ENCODE peak calls at places on chromosomes 3 and 15, in six cellular contexts. One of them, this sample, is unnamed.

GRCh38 chr15:64810499-64811326 is 14.7 kb downstream of the PIF1 start:
- DNase-seq in GM23338: peak
- DNase-seq in suprapubic skin: no peak
- DNase-seq in transverse colon: no peak
- DNase-seq in sigmoid colon: no peak
- DNase-seq in GM12878: no peak
- DNase-seq in this sample: no peak

GRCh38 chr3:138047596-138048195 is 37.7 kb downstream of the CLDN18 start:
- DNase-seq in GM23338: no peak
- DNase-seq in suprapubic skin: no peak
- DNase-seq in transverse colon: no peak
- DNase-seq in sigmoid colon: no peak
- DNase-seq in GM12878: no peak
- DNase-seq in this sample: no peak

GRCh38 chr15:23866832-23867231 is 179.7 kb upstream of the NDN start:
- DNase-seq in GM23338: peak
- DNase-seq in suprapubic skin: no peak
- DNase-seq in transverse colon: no peak
- DNase-seq in sigmoid colon: no peak
- DNase-seq in GM12878: no peak
- DNase-seq in this sample: no peak

GRCh38 chr3:110738531-110738930 is 333.1 kb upstream of the NECTIN3 start:
- DNase-seq in GM23338: no peak
- DNase-seq in suprapubic skin: no peak
- DNase-seq in transverse colon: no peak
- DNase-seq in sigmoid colon: no peak
- DNase-seq in GM12878: no peak
- DNase-seq in this sample: no peak

GRCh38 chr3:187888658-187889057 is 143.4 kb upstream of the BCL6 start:
- DNase-seq in GM23338: no peak
- DNase-seq in suprapubic skin: no peak
- DNase-seq in transverse colon: no peak
- DNase-seq in sigmoid colon: no peak
- DNase-seq in GM12878: no peak
- DNase-seq in this sample: no peak

GRCh38 chr3:133169669-133170068 is 131.5 kb downstream of the TMEM108 start:
- DNase-seq in GM23338: no peak
- DNase-seq in suprapubic skin: no peak
- DNase-seq in transverse colon: no peak
- DNase-seq in sigmoid colon: no peak
- DNase-seq in GM12878: no peak
- DNase-seq in this sample: no peak

GRCh38 chr3:141379250-141379872 is 11.1 kb downstream of the ZBTB38 start:
- DNase-seq in GM23338: no peak
- DNase-seq in suprapubic skin: no peak
- DNase-seq in transverse colon: no peak
- DNase-seq in sigmoid colon: no peak
- DNase-seq in GM12878: peak
- DNase-seq in this sample: no peak

GRCh38 chr3:176971613-176972174 is 225.6 kb downstream of the TBL1XR1 start:
- DNase-seq in GM23338: no peak
- DNase-seq in suprapubic skin: no peak
- DNase-seq in transverse colon: no peak
- DNase-seq in sigmoid colon: no peak
- DNase-seq in GM12878: no peak
- DNase-seq in this sample: no peak

GRCh38 chr15:34795267-34796081 is at the start of gene ACTC1:
- DNase-seq in GM23338: peak
- DNase-seq in suprapubic skin: no peak
- DNase-seq in transverse colon: no peak
- DNase-seq in sigmoid colon: peak
- DNase-seq in GM12878: no peak
- DNase-seq in this sample: no peak

GRCh38 chr15:81589671-81590070 is 215.7 kb upstream of the TMC3 start:
- DNase-seq in GM23338: no peak
- DNase-seq in suprapubic skin: no peak
- DNase-seq in transverse colon: no peak
- DNase-seq in sigmoid colon: no peak
- DNase-seq in GM12878: no peak
- DNase-seq in this sample: no peak

GRCh38 chr3:167615030-167615429 is 38.7 kb downstream of the WDR49 start:
- DNase-seq in GM23338: no peak
- DNase-seq in suprapubic skin: no peak
- DNase-seq in transverse colon: no peak
- DNase-seq in sigmoid colon: no peak
- DNase-seq in GM12878: no peak
- DNase-seq in this sample: no peak

GRCh38 chr15:25830844-25831443 is 32.2 kb downstream of the ATP10A start:
- DNase-seq in GM23338: no peak
- DNase-seq in suprapubic skin: peak
- DNase-seq in transverse colon: peak
- DNase-seq in sigmoid colon: peak
- DNase-seq in GM12878: no peak
- DNase-seq in this sample: peak

GRCh38 chr3:160003520-160004128 is 15.0 kb downstream of the IL12A start:
- DNase-seq in GM23338: peak
- DNase-seq in suprapubic skin: no peak
- DNase-seq in transverse colon: peak
- DNase-seq in sigmoid colon: peak
- DNase-seq in GM12878: no peak
- DNase-seq in this sample: no peak

GRCh38 chr3:119613872-119614271 is 16.2 kb downstream of the PLA1A start:
- DNase-seq in GM23338: no peak
- DNase-seq in suprapubic skin: no peak
- DNase-seq in transverse colon: no peak
- DNase-seq in sigmoid colon: no peak
- DNase-seq in GM12878: no peak
- DNase-seq in this sample: no peak

GRCh38 chr3:196202516-196202970 is 8.7 kb downstream of the ZDHHC19 start:
- DNase-seq in GM23338: peak
- DNase-seq in suprapubic skin: peak
- DNase-seq in transverse colon: peak
- DNase-seq in sigmoid colon: peak
- DNase-seq in GM12878: no peak
- DNase-seq in this sample: no peak

GRCh38 chr15:33089878-33090757 is 104.4 kb downstream of the FMN1 start:
- DNase-seq in GM23338: no peak
- DNase-seq in suprapubic skin: no peak
- DNase-seq in transverse colon: peak
- DNase-seq in sigmoid colon: no peak
- DNase-seq in GM12878: no peak
- DNase-seq in this sample: no peak

GRCh38 chr15:84773716-84774115 is 25.3 kb downstream of the ZNF592 start:
- DNase-seq in GM23338: no peak
- DNase-seq in suprapubic skin: no peak
- DNase-seq in transverse colon: no peak
- DNase-seq in sigmoid colon: no peak
- DNase-seq in GM12878: no peak
- DNase-seq in this sample: no peak

GRCh38 chr15:25422021-25422420 is 16.8 kb downstream of the UBE3A start:
- DNase-seq in GM23338: no peak
- DNase-seq in suprapubic skin: no peak
- DNase-seq in transverse colon: no peak
- DNase-seq in sigmoid colon: no peak
- DNase-seq in GM12878: no peak
- DNase-seq in this sample: no peak

GRCh38 chr15:67405208-67406191 is 115.4 kb upstream of the C15orf61 start:
- DNase-seq in GM23338: no peak
- DNase-seq in suprapubic skin: no peak
- DNase-seq in transverse colon: no peak
- DNase-seq in sigmoid colon: no peak
- DNase-seq in GM12878: no peak
- DNase-seq in this sample: no peak

GRCh38 chr3:191139771-191140170 is 59.3 kb upstream of the OSTN start:
- DNase-seq in GM23338: no peak
- DNase-seq in suprapubic skin: no peak
- DNase-seq in transverse colon: no peak
- DNase-seq in sigmoid colon: no peak
- DNase-seq in GM12878: no peak
- DNase-seq in this sample: no peak

GRCh38 chr3:85003479-85003878 is 44.7 kb downstream of the CADM2 start:
- DNase-seq in GM23338: no peak
- DNase-seq in suprapubic skin: no peak
- DNase-seq in transverse colon: no peak
- DNase-seq in sigmoid colon: no peak
- DNase-seq in GM12878: no peak
- DNase-seq in this sample: no peak

GRCh38 chr3:70992557-70992956 is 591.0 kb downstream of the FOXP1 start:
- DNase-seq in GM23338: no peak
- DNase-seq in suprapubic skin: no peak
- DNase-seq in transverse colon: no peak
- DNase-seq in sigmoid colon: no peak
- DNase-seq in GM12878: no peak
- DNase-seq in this sample: no peak

GRCh38 chr3:99681976-99682375 is 43.6 kb downstream of the COL8A1 start:
- DNase-seq in GM23338: no peak
- DNase-seq in suprapubic skin: no peak
- DNase-seq in transverse colon: no peak
- DNase-seq in sigmoid colon: no peak
- DNase-seq in GM12878: no peak
- DNase-seq in this sample: no peak

GRCh38 chr3:184691397-184692131 is 20.3 kb downstream of the MAGEF1 start:
- DNase-seq in GM23338: no peak
- DNase-seq in suprapubic skin: no peak
- DNase-seq in transverse colon: no peak
- DNase-seq in sigmoid colon: peak
- DNase-seq in GM12878: no peak
- DNase-seq in this sample: no peak

GRCh38 chr15:32898991-32899613 is 181.3 kb downstream of the GREM1 start:
- DNase-seq in GM23338: peak
- DNase-seq in suprapubic skin: no peak
- DNase-seq in transverse colon: peak
- DNase-seq in sigmoid colon: no peak
- DNase-seq in GM12878: no peak
- DNase-seq in this sample: no peak

DNA sequence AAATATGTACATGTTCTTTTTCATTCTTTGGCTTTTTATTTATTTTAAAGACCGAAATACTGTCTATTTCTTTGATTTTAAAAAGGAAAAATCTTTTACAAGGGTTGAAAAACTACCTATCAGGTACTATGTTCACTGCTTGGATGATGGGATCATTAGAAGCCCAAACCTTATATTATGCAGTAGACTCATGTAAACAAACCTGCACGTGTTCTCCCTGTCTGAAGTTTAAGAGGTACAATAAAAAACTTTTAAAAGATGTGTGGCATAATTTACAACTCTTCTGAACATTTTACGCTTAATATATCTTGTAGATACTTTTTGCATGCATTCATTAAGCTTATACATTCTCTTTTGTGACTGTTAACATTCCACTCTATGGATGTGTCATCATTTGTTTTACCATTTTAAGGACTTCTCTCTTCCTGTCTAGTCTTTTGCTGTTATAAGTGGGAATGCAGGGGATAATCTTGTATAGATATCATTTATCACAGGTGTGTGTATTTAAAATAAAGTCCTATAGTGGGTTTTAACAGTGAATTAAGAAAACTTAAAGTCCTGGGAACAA is 6.2 kb downstream of the MGA start:
- DNase-seq in GM23338: no peak
- DNase-seq in suprapubic skin: no peak
- DNase-seq in transverse colon: no peak
- DNase-seq in sigmoid colon: no peak
- DNase-seq in GM12878: no peak
- DNase-seq in this sample: no peak
- TF ChIP-seq POLR2AphosphoS5 in GM23338: no peak
- TF ChIP-seq POLR2AphosphoS5 in suprapubic skin: no peak
- TF ChIP-seq POLR2AphosphoS5 in transverse colon: no peak
- TF ChIP-seq POLR2AphosphoS5 in sigmoid colon: no peak
- TF ChIP-seq POLR2AphosphoS5 in GM12878: no peak
- TF ChIP-seq POLR2AphosphoS5 in this sample: no peak

GRCh38 chr3:32421185-32421584 is 29.5 kb downstream of the CMTM7 start:
- DNase-seq in GM23338: no peak
- DNase-seq in suprapubic skin: no peak
- DNase-seq in transverse colon: no peak
- DNase-seq in sigmoid colon: no peak
- DNase-seq in GM12878: no peak
- DNase-seq in this sample: no peak
- H3K4me3 ChIP-seq in GM23338: no peak
- H3K4me3 ChIP-seq in suprapubic skin: no peak
- H3K4me3 ChIP-seq in transverse colon: no peak
- H3K4me3 ChIP-seq in sigmoid colon: no peak
- H3K4me3 ChIP-seq in GM12878: no peak
- H3K4me3 ChIP-seq in this sample: no peak

DNA sequence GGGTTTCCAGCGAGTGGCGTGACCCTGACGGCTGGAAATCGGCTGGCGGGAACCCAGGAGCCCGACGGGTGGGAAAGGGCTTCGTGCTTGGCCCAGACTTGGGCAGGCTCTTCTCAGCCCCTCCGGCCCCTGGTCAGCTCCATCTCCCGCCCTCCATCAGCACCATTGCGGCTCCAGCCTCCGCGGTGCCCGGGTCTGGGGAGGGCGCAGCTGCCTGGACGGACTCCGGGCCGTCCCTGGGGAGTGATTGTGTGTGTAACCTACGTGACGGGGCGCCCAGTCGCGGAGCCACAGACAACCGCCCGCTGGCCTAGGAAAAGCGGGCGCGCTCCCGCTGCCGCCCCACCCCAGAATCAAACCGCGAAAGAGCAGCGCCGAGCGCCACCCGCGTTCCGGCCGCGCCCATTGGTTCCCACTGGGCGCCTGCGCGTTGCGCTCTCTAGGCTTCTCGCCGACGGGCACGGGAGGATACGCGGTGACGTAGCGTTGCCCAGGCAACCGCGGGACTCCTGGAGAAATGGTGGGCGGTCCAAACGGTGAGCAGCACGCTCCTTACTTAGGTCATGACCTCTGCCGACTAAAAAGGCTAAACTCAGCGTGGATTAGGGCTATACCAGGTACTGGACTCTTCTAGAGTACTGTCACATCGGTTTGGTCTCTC is at the start of gene CFAP20DC:
- DNase-seq in GM23338: peak
- DNase-seq in suprapubic skin: peak
- DNase-seq in transverse colon: peak
- DNase-seq in sigmoid colon: peak
- DNase-seq in GM12878: peak
- DNase-seq in this sample: peak
- TF ChIP-seq POLR2AphosphoS5 in GM23338: peak
- TF ChIP-seq POLR2AphosphoS5 in suprapubic skin: no peak
- TF ChIP-seq POLR2AphosphoS5 in transverse colon: peak
- TF ChIP-seq POLR2AphosphoS5 in sigmoid colon: peak
- TF ChIP-seq POLR2AphosphoS5 in GM12878: peak
- TF ChIP-seq POLR2AphosphoS5 in this sample: no peak

GRCh38 chr15:40771242-40771641 is 1.5 kb downstream of the C15orf62 start:
- DNase-seq in GM23338: no peak
- DNase-seq in suprapubic skin: no peak
- DNase-seq in transverse colon: no peak
- DNase-seq in sigmoid colon: no peak
- DNase-seq in GM12878: no peak
- DNase-seq in this sample: no peak

GRCh38 chr15:40768492-40769309 is 1.1 kb upstream of the C15orf62 start:
- DNase-seq in GM23338: no peak
- DNase-seq in suprapubic skin: no peak
- DNase-seq in transverse colon: peak
- DNase-seq in sigmoid colon: no peak
- DNase-seq in GM12878: no peak
- DNase-seq in this sample: no peak

GRCh38 chr15:40772014-40772413 is 2.2 kb downstream of the C15orf62 start:
- DNase-seq in GM23338: no peak
- DNase-seq in suprapubic skin: no peak
- DNase-seq in transverse colon: no peak
- DNase-seq in sigmoid colon: no peak
- DNase-seq in GM12878: no peak
- DNase-seq in this sample: no peak

GRCh38 chr15:40769310-40770146 is at the start of gene C15orf62:
- DNase-seq in GM23338: no peak
- DNase-seq in suprapubic skin: no peak
- DNase-seq in transverse colon: peak
- DNase-seq in sigmoid colon: no peak
- DNase-seq in GM12878: peak
- DNase-seq in this sample: peak

GRCh38 chr15:40770147-40770721 is 454 bp downstream of the C15orf62 start:
- DNase-seq in GM23338: no peak
- DNase-seq in suprapubic skin: no peak
- DNase-seq in transverse colon: peak
- DNase-seq in sigmoid colon: no peak
- DNase-seq in GM12878: no peak
- DNase-seq in this sample: no peak
- H3K4me3 ChIP-seq in GM23338: no peak
- H3K4me3 ChIP-seq in suprapubic skin: peak
- H3K4me3 ChIP-seq in transverse colon: no peak
- H3K4me3 ChIP-seq in sigmoid colon: no peak
- H3K4me3 ChIP-seq in GM12878: no peak
- H3K4me3 ChIP-seq in this sample: no peak